ENCODE peak calls at places on chromosomes 11 and 22, in five cellular contexts. U is activated CD4-positive, alpha-beta T cell treated with anti-CD3 and anti-CD28 coated beads for 36 hours; I is stimulated activated CD8-positive, alpha-beta memory T cell treated with anti-CD3 and anti-CD28 coated beads, Interleukin-2, amount 100 ng/mL, for 48 hours; S is A172; Q is activated CD4-positive, CD25-positive, alpha-beta regulatory T cell treated with anti-CD3 and anti-CD28 coated beads, Interleukin-2, amount 50 U/mL, for 16 hours. K is an unnamed sample.

GRCh38 chr11:28566643-28567042 is 458.5 kb downstream of the METTL15 start:
- DNase-seq in Q (no peak), U (peak; percentile 6), S (peak; percentile 4), I (no peak), K (peak; percentile 34)

GRCh38 chr11:118438314-118438931 is 2.1 kb downstream of the KMT2A start:
- DNase-seq in S (peak; percentile 54), I (peak; percentile 18), Q (no peak), U (peak; percentile 69), K (peak; percentile 13)

GRCh38 chr11:44633641-44634040 is 68.2 kb downstream of the CD82 start:
- DNase-seq in U (no peak), S (no peak), Q (no peak), I (no peak), K (no peak)

GRCh38 chr11:85791326-85791990 is 19.5 kb downstream of the SYTL2 start:
- DNase-seq in Q (no peak), U (no peak), I (no peak), S (no peak), K (no peak)

GRCh38 chr11:82105331-82105992 is 628.2 kb downstream of the FAM181B start:
- DNase-seq in S (no peak), Q (no peak), I (no peak), U (no peak), K (no peak)

GRCh38 chr11:1389932-1390587 is at the start of gene BRSK2:
- DNase-seq in U (peak; percentile 32), I (no peak), S (no peak), Q (no peak), K (no peak)

GRCh38 chr11:91664521-91664920 is 560.1 kb upstream of the FAT3 start:
- DNase-seq in Q (no peak), S (no peak), I (no peak), U (no peak), K (peak; percentile 21)

GRCh38 chr11:375065-376025 is 6.0 kb downstream of the B4GALNT4 start:
- DNase-seq in Q (no peak), U (no peak), S (no peak), I (no peak), K (no peak)

GRCh38 chr22:19497245-19497644 is 17.5 kb downstream of the CDC45 start:
- DNase-seq in I (no peak), S (no peak), U (no peak), Q (no peak), K (no peak)

GRCh38 chr11:119684361-119685072 is 44.5 kb downstream of the NECTIN1 start:
- DNase-seq in Q (no peak), I (no peak), S (peak; percentile 86), U (peak; percentile 24), K (no peak)

GRCh38 chr22:29266564-29267461 is 968 bp downstream of the RHBDD3 start:
- DNase-seq in Q (no peak), S (no peak), U (no peak), I (no peak), K (no peak)

GRCh38 chr22:29855611-29856181 is 17.6 kb upstream of the ASCC2 start:
- DNase-seq in U (no peak), I (no peak), S (no peak), Q (no peak), K (no peak)

GRCh38 chr11:76265771-76266241 is 59.5 kb upstream of the WNT11 start:
- DNase-seq in Q (no peak), S (no peak), U (no peak), I (no peak), K (no peak)

GRCh38 chr22:37930270-37930951 is 23.0 kb downstream of the C22orf23 start:
- DNase-seq in Q (no peak), U (peak; percentile 36), S (peak; percentile 18), I (no peak), K (no peak)

GRCh38 chr11:118295834-118296454 is 8.6 kb upstream of the CD3E start:
- DNase-seq in I (no peak), Q (no peak), U (peak; percentile 62), S (peak; percentile 22), K (no peak)

GRCh38 chr11:19631657-19632325 is 80.8 kb upstream of the NAV2 start:
- DNase-seq in S (peak; percentile 83), U (no peak), I (no peak), Q (no peak), K (no peak)

GRCh38 chr11:70532066-70532440 is 133.7 kb downstream of the CTTN start:
- DNase-seq in U (no peak), S (peak; percentile 42), Q (no peak), I (no peak), K (no peak)

K was measured in DMS153.